ENCODE peak calls at places on chromosomes 5 and 9, in nine cellular contexts. X is fibroblast of gingiva, M is non-pigmented ciliary epithelial cell, P is germinal center, V is activated B cell treated with CpG ODN at 0.5 μM for 24 hours, H is transverse colon, R is RWPE1, Y is testis, W is heart left ventricle. I is an unnamed sample.

GRCh38 chr5:80754900-80755299 is 100.1 kb upstream of the DHFR start:
- DNase-seq in M (peak), R (no peak), Y (no peak), P (peak), V (no peak), W (no peak), H (peak), X (peak), I (no peak)

GRCh38 chr9:30299126-30299780 is 2085.2 kb upstream of the ACO1 start:
- DNase-seq in M (no peak), P (no peak), R (no peak), W (peak), X (no peak), Y (no peak), V (no peak), H (no peak), I (no peak)

GRCh38 chr5:74673011-74673790 is 11.8 kb upstream of the HEXB start:
- DNase-seq in M (no peak), W (no peak), Y (peak), P (no peak), X (peak), R (peak), H (no peak), V (no peak), I (no peak)

GRCh38 chr5:125551797-125552196 is 805.4 kb upstream of the ZNF608 start:
- DNase-seq in M (no peak), H (no peak), P (no peak), V (no peak), X (no peak), Y (no peak), W (no peak), R (no peak), I (no peak)

GRCh38 chr5:109689740-109690455 is at the start of gene MAN2A1:
- DNase-seq in H (peak), Y (peak), V (peak), W (peak), P (peak), R (peak), M (no peak), X (peak), I (peak)

GRCh38 chr5:155290937-155291336 is 277.4 kb downstream of the KIF4B start:
- DNase-seq in H (no peak), Y (no peak), V (no peak), W (no peak), M (no peak), R (no peak), X (no peak), P (no peak), I (no peak)

GRCh38 chr5:92353107-92354030 is 970.3 kb upstream of the ARRDC3 start:
- DNase-seq in X (peak), M (no peak), W (no peak), V (no peak), R (no peak), P (no peak), H (no peak), Y (no peak), I (no peak)

GRCh38 chr5:61824396-61824795 is 481.6 kb upstream of the KIF2A start:
- DNase-seq in H (no peak), W (no peak), V (no peak), M (no peak), R (no peak), X (no peak), Y (no peak), P (no peak), I (no peak)

GRCh38 chr9:130698514-130698913 is 4.9 kb downstream of the EXOSC2 start:
- DNase-seq in Y (no peak), W (no peak), R (no peak), M (no peak), P (no peak), H (no peak), V (no peak), X (no peak), I (no peak)

GRCh38 chr9:68416891-68417570 is 60.6 kb downstream of the PGM5 start:
- DNase-seq in M (no peak), W (no peak), X (no peak), Y (no peak), V (no peak), P (peak), H (no peak), R (no peak), I (no peak)

GRCh38 chr9:34651876-34652602 is at the start of gene IL11RA:
- DNase-seq in W (peak), P (peak), V (no peak), M (no peak), Y (peak), H (peak), X (peak), R (peak), I (peak)

GRCh38 chr9:37931586-37931985 is 27.7 kb upstream of the SLC25A51 start:
- DNase-seq in H (no peak), P (no peak), M (no peak), Y (no peak), R (no peak), W (no peak), X (no peak), V (no peak), I (no peak)

GRCh38 chr5:102628449-102629175 is 126.5 kb upstream of the PAM start:
- DNase-seq in Y (no peak), W (peak), P (no peak), R (peak), X (peak), M (no peak), V (no peak), H (no peak), I (peak)

GRCh38 chr9:4262735-4263141 is 37.1 kb downstream of the GLIS3 start:
- DNase-seq in Y (no peak), V (no peak), P (no peak), H (no peak), X (peak), M (peak), W (no peak), R (peak), I (no peak)

GRCh38 chr5:38847549-38848341 is 1.9 kb downstream of the OSMR start:
- DNase-seq in X (no peak), W (no peak), Y (no peak), M (no peak), H (no peak), R (no peak), V (no peak), P (no peak), I (no peak)

GRCh38 chr9:68751556-68751955 is 46.5 kb downstream of the PIP5K1B start:
- DNase-seq in X (peak), Y (no peak), W (no peak), P (no peak), H (no peak), V (no peak), M (no peak), R (no peak), I (no peak)

GRCh38 chr9:132582786-132583583 is 579 bp downstream of the BARHL1 start:
- DNase-seq in R (no peak), X (no peak), H (no peak), Y (no peak), M (no peak), V (no peak), W (no peak), P (no peak), I (no peak)

GRCh38 chr5:143376195-143376772 is 27.2 kb downstream of the NR3C1 start:
- DNase-seq in X (no peak), R (no peak), M (no peak), Y (no peak), H (no peak), V (no peak), W (no peak), P (no peak), I (no peak)

GRCh38 chr9:23258569-23258968 is 567.5 kb downstream of the ELAVL2 start:
- DNase-seq in M (no peak), W (no peak), R (no peak), X (no peak), Y (no peak), H (no peak), V (no peak), P (no peak), I (no peak)

GRCh38 chr9:115978739-115979138 is 174.9 kb upstream of the PAPPA start:
- DNase-seq in Y (no peak), W (no peak), P (no peak), R (no peak), M (no peak), V (no peak), H (no peak), X (peak), I (no peak)

GRCh38 chr5:1800470-1801060 is 642 bp upstream of the NDUFS6 start:
- DNase-seq in R (no peak), W (no peak), V (no peak), M (no peak), H (peak), Y (no peak), X (no peak), P (peak), I (no peak)

GRCh38 chr5:160311491-160312138 is 749 bp downstream of the CCNJL start:
- DNase-seq in H (no peak), M (no peak), Y (peak), V (no peak), R (no peak), P (no peak), X (no peak), W (peak), I (peak)

GRCh38 chr5:165497707-165498106 is 1992.3 kb downstream of the MAT2B start:
- DNase-seq in Y (no peak), P (no peak), W (no peak), M (no peak), V (no peak), H (no peak), X (no peak), R (peak), I (no peak)

GRCh38 chr5:100780376-100780870 is 122.7 kb downstream of the ST8SIA4 start:
- DNase-seq in H (no peak), Y (no peak), X (no peak), R (no peak), V (no peak), M (no peak), W (no peak), P (peak), I (no peak)

GRCh38 chr5:148856424-148856823 is 30.0 kb downstream of the ADRB2 start:
- DNase-seq in X (no peak), W (peak), M (no peak), R (no peak), V (no peak), H (no peak), Y (no peak), P (no peak), I (peak)

GRCh38 chr5:87268126-87268969 is 665 bp downstream of the RASA1 start:
- DNase-seq in Y (peak), X (peak), H (peak), M (no peak), P (peak), R (peak), W (peak), V (peak), I (peak)

GRCh38 chr9:132896906-132897305 is 18.2 kb downstream of the SPACA9 start:
- DNase-seq in Y (peak), R (no peak), P (no peak), X (no peak), H (no peak), M (no peak), W (no peak), V (no peak), I (no peak)

GRCh38 chr5:109199294-109199693 is 210.5 kb downstream of the PJA2 start:
- DNase-seq in W (no peak), R (no peak), H (no peak), P (no peak), M (no peak), Y (no peak), X (no peak), V (no peak), I (peak)

GRCh38 chr9:135244751-135245221 is 157.3 kb downstream of the OLFM1 start:
- DNase-seq in M (no peak), H (no peak), V (no peak), Y (no peak), X (no peak), W (peak), R (no peak), P (no peak), I (peak)

GRCh38 chr5:68331202-68332108 is 115.9 kb downstream of the PIK3R1 start:
- DNase-seq in H (no peak), R (no peak), Y (no peak), W (no peak), M (no peak), X (no peak), P (peak), V (no peak), I (no peak)

GRCh38 chr5:126015244-126016054 is 407.8 kb upstream of the GRAMD2B start:
- DNase-seq in V (no peak), P (no peak), Y (no peak), X (peak), M (no peak), H (no peak), R (no peak), W (no peak), I (no peak)

GRCh38 chr9:13367784-13368183 is 88.3 kb upstream of the MPDZ start:
- DNase-seq in P (no peak), R (no peak), X (no peak), M (no peak), Y (no peak), H (no peak), W (no peak), V (no peak), I (no peak)